ENCODE peak calls at places on chromosome 5, in eight cellular contexts. M, L, P, G, N, S, T and E are unnamed samples.

GRCh38 chr5:87170799-87171198 is 96.9 kb upstream of the RASA1 start:
- DNase-seq in M (no peak), L (no peak), P (no peak), G (no peak), N (no peak), S (no peak), T (no peak), E (no peak)

GRCh38 chr5:140868721-140869554 is at the start of gene PCDHA11:
- DNase-seq in M (no peak), L (no peak), P (no peak), G (no peak), N (no peak), S (no peak), T (no peak), E (no peak)

GRCh38 chr5:55636711-55637110 is 75.4 kb downstream of the SLC38A9 start:
- DNase-seq in M (peak; percentile 12), L (no peak), P (no peak), G (peak; percentile 73), N (no peak), S (no peak), T (peak; percentile 59), E (no peak)

GRCh38 chr5:59542841-59543825 is 350.4 kb downstream of the PDE4D start:
- DNase-seq in M (no peak), L (no peak), P (peak; percentile 68), G (peak; percentile 47), N (peak; percentile 37), S (no peak), T (peak; percentile 42), E (no peak)

GRCh38 chr5:144207875-144208444 is 37.3 kb downstream of the KCTD16 start:
- DNase-seq in M (no peak), L (no peak), P (no peak), G (no peak), N (no peak), S (no peak), T (no peak), E (no peak)

GRCh38 chr5:31551878-31552277 is 19.8 kb downstream of the C5orf22 start:
- DNase-seq in M (no peak), L (no peak), P (no peak), G (no peak), N (no peak), S (no peak), T (peak; percentile 66), E (no peak)

GRCh38 chr5:111774525-111774924 is 17.5 kb upstream of the NREP start:
- DNase-seq in M (no peak), L (no peak), P (no peak), G (no peak), N (no peak), S (no peak), T (peak; percentile 26), E (no peak)

GRCh38 chr5:39148983-39149534 is 70.3 kb downstream of the FYB1 start:
- DNase-seq in M (peak; percentile 19), L (no peak), P (no peak), G (no peak), N (no peak), S (no peak), T (no peak), E (no peak)

GRCh38 chr5:179261301-179262125 is 83.7 kb downstream of the ADAMTS2 start:
- DNase-seq in M (no peak), L (peak; percentile 6), P (no peak), G (peak; percentile 27), N (no peak), S (no peak), T (no peak), E (no peak)

GRCh38 chr5:185095-186070 is 5.9 kb upstream of the LRRC14B start:
- DNase-seq in M (no peak), L (no peak), P (no peak), G (no peak), N (no peak), S (no peak), T (no peak), E (no peak)

GRCh38 chr5:54307583-54307982 is 2.8 kb downstream of the ARL15 start:
- DNase-seq in M (no peak), L (no peak), P (no peak), G (no peak), N (no peak), S (no peak), T (no peak), E (no peak)

GRCh38 chr5:14487896-14488570 is 93.6 kb upstream of the OTULINL start:
- DNase-seq in M (no peak), L (no peak), P (peak; percentile 78), G (no peak), N (no peak), S (no peak), T (no peak), E (no peak)

GRCh38 chr5:134604908-134605307 is 27.7 kb downstream of the SAR1B start:
- DNase-seq in M (no peak), L (no peak), P (no peak), G (no peak), N (no peak), S (no peak), T (no peak), E (no peak)

GRCh38 chr5:115685966-115686691 is 60.3 kb upstream of the TMED7 start:
- DNase-seq in M (no peak), L (no peak), P (no peak), G (peak; percentile 17), N (no peak), S (no peak), T (no peak), E (no peak)

GRCh38 chr5:163649522-163649921 is 144.1 kb downstream of the MAT2B start:
- DNase-seq in M (no peak), L (no peak), P (no peak), G (no peak), N (peak; percentile 24), S (no peak), T (peak; percentile 1), E (no peak)

GRCh38 chr5:57779383-57780223 is 297.0 kb upstream of the ACTBL2 start:
- DNase-seq in M (peak; percentile 74), L (peak; percentile 8), P (no peak), G (peak; percentile 29), N (peak; percentile 74), S (no peak), T (no peak), E (no peak)

GRCh38 chr5:75951158-75951557 is 132.0 kb upstream of the SV2C start:
- DNase-seq in M (no peak), L (no peak), P (no peak), G (no peak), N (no peak), S (no peak), T (peak; percentile 26), E (no peak)

GRCh38 chr5:32505718-32506117 is 61.2 kb upstream of the ZFR start:
- DNase-seq in M (peak; percentile 34), L (no peak), P (no peak), G (peak; percentile 34), N (no peak), S (no peak), T (no peak), E (no peak)

GRCh38 chr5:151202381-151203139 is 21.3 kb downstream of the CCDC69 start:
- DNase-seq in M (peak; percentile 68), L (no peak), P (peak; percentile 42), G (no peak), N (no peak), S (peak; percentile 38), T (no peak), E (no peak)

GRCh38 chr5:153425914-153426313 is 64.6 kb upstream of the GRIA1 start:
- DNase-seq in M (no peak), L (peak; percentile 20), P (no peak), G (no peak), N (no peak), S (no peak), T (no peak), E (no peak)

GRCh38 chr5:43037929-43038510 is 2.1 kb downstream of the ANXA2R start:
- DNase-seq in M (no peak), L (no peak), P (no peak), G (no peak), N (no peak), S (peak; percentile 24), T (no peak), E (peak; percentile 45)

GRCh38 chr5:65818592-65818991 is 96.6 kb downstream of the NLN start:
- DNase-seq in M (no peak), L (no peak), P (no peak), G (no peak), N (no peak), S (no peak), T (no peak), E (no peak)

GRCh38 chr5:56110646-56111403 is 116.1 kb upstream of the IL6ST start:
- DNase-seq in M (peak; percentile 12), L (no peak), P (no peak), G (no peak), N (no peak), S (no peak), T (no peak), E (no peak)

GRCh38 chr5:170748986-170749385 is 34.5 kb upstream of the GABRP start:
- DNase-seq in M (no peak), L (no peak), P (no peak), G (no peak), N (no peak), S (no peak), T (no peak), E (no peak)

GRCh38 chr5:86979801-86980510 is 287.7 kb upstream of the RASA1 start:
- DNase-seq in M (peak; percentile 72), L (no peak), P (no peak), G (no peak), N (no peak), S (no peak), T (no peak), E (no peak)

GRCh38 chr5:173333900-173334685 is 5.9 kb upstream of the STC2 start:
- DNase-seq in M (peak; percentile 35), L (no peak), P (no peak), G (no peak), N (no peak), S (no peak), T (no peak), E (no peak)